ENCODE peak calls at places on chromosome 10, in six cellular contexts. Z is NCI-H1105, L is AG10803, V is RPMI8226, I is IMR-90, N is LHCN-M2. J is an unnamed sample.

GRCh38 chr10:17120711-17121110 is 8.9 kb downstream of the CUBN start:
- DNase-seq in Z (no peak), L (no peak), V (no peak), I (no peak), N (no peak), J (no peak)

GRCh38 chr10:131902211-131902610 is 1.4 kb downstream of the PPP2R2D start:
- DNase-seq in Z (no peak), L (no peak), V (no peak), I (no peak), N (no peak), J (no peak)

GRCh38 chr10:62386401-62387320 is 12.5 kb downstream of the ZNF365 start:
- DNase-seq in Z (no peak), L (peak), V (no peak), I (peak), N (peak), J (no peak)

GRCh38 chr10:96252730-96253129 is 18.6 kb downstream of the BLNK start:
- DNase-seq in Z (no peak), L (no peak), V (no peak), I (no peak), N (no peak), J (no peak)

GRCh38 chr10:92238586-92239098 is 52.2 kb downstream of the CPEB3 start:
- DNase-seq in Z (no peak), L (peak), V (peak), I (peak), N (peak), J (peak)

GRCh38 chr10:75599875-75600648 is 168.6 kb downstream of the LRMDA start:
- DNase-seq in Z (no peak), L (no peak), V (no peak), I (no peak), N (no peak), J (no peak)

GRCh38 chr10:125016123-125016522 is 74.2 kb downstream of the ZRANB1 start:
- DNase-seq in Z (no peak), L (no peak), V (no peak), I (no peak), N (no peak), J (no peak)

GRCh38 chr10:120542591-120542990 is 85.6 kb downstream of the PLPP4 start:
- DNase-seq in Z (no peak), L (no peak), V (no peak), I (no peak), N (no peak), J (no peak)

GRCh38 chr10:61592581-61592980 is 70.1 kb upstream of the CABCOCO1 start:
- DNase-seq in Z (no peak), L (no peak), V (no peak), I (no peak), N (peak), J (peak)

GRCh38 chr10:86734209-86734988 is 22.0 kb upstream of the BMPR1A start:
- DNase-seq in Z (no peak), L (no peak), V (no peak), I (no peak), N (no peak), J (no peak)

J was measured in Karpas-422.